ENCODE peak calls at places on chromosomes 6 and 20, in eight cellular contexts. V is HCT116, A is A549, E is HepG2, C is IMR-90, K is H1, I is GM12878, X is K562. H is an unnamed sample.
A peak's percentile ranks its signal among the peaks of the same experiment; 100 is the strongest.

GRCh38 chr6:43061861-43062260 is 2.4 kb downstream of the KLC4 start:
- DNase-seq in E (no peak), K (no peak), A (no peak), C (peak; percentile 44), I (no peak), V (no peak), X (no peak), H (no peak)

GRCh38 chr6:114439414-114439813 is 96.6 kb upstream of the HS3ST5 start:
- DNase-seq in I (no peak), K (no peak), C (no peak), V (no peak), A (no peak), E (no peak), X (no peak), H (no peak)

GRCh38 chr6:136860043-136860442 is 37.7 kb downstream of the PEX7 start:
- DNase-seq in X (no peak), V (no peak), C (no peak), K (no peak), A (no peak), I (no peak), E (no peak), H (no peak)

GRCh38 chr6:81886157-81886556 is 133.7 kb upstream of the TENT5A start:
- DNase-seq in C (no peak), A (no peak), E (no peak), K (no peak), I (no peak), X (no peak), V (no peak), H (no peak)

GRCh38 chr6:8492536-8493125 is 57.3 kb upstream of the SLC35B3 start:
- DNase-seq in E (no peak), C (no peak), X (no peak), I (no peak), K (no peak), A (no peak), V (no peak), H (no peak)

GRCh38 chr6:158611039-158611438 is 33.5 kb downstream of the DYNLT1 start:
- DNase-seq in A (no peak), V (no peak), E (no peak), X (no peak), K (no peak), C (no peak), I (no peak), H (no peak)

GRCh38 chr6:142631517-142632385 is 313.2 kb downstream of the HIVEP2 start:
- DNase-seq in E (peak; percentile 63), K (no peak), A (no peak), I (no peak), C (no peak), V (no peak), X (no peak), H (peak; percentile 29)

GRCh38 chr6:70889270-70889669 is 67.6 kb downstream of the B3GAT2 start:
- DNase-seq in V (no peak), A (no peak), K (no peak), C (no peak), X (no peak), E (no peak), I (no peak), H (no peak)

GRCh38 chr20:22728146-22728745 is 143.9 kb upstream of the FOXA2 start:
- DNase-seq in X (no peak), E (no peak), V (no peak), A (no peak), C (no peak), K (no peak), I (no peak), H (no peak)

GRCh38 chr6:4185419-4185818 is 50.0 kb upstream of the ECI2 start:
- DNase-seq in A (no peak), K (no peak), X (no peak), C (no peak), V (no peak), E (no peak), I (no peak), H (no peak)

GRCh38 chr6:151807513-151808330 is at the start of gene ESR1:
- DNase-seq in X (no peak), C (no peak), V (no peak), A (no peak), K (peak; percentile 29), E (no peak), I (no peak), H (peak; percentile 33)

GRCh38 chr6:56489559-56489958 is 153.1 kb downstream of the DST start:
- DNase-seq in A (no peak), C (no peak), K (no peak), V (no peak), E (no peak), X (no peak), I (no peak), H (no peak)

GRCh38 chr6:44067073-44067759 is 60.0 kb downstream of the MRPL14 start:
- DNase-seq in V (no peak), I (no peak), X (no peak), K (no peak), C (peak; percentile 63), A (no peak), E (no peak), H (no peak)

GRCh38 chr6:41462980-41463930 is 82.9 kb upstream of the FOXP4 start:
- DNase-seq in K (no peak), X (peak; percentile 89), V (peak; percentile 27), E (peak; percentile 77), A (peak; percentile 18), C (peak; percentile 77), I (no peak), H (peak; percentile 83)

GRCh38 chr6:125989631-125990030 is 3.3 kb downstream of the TRMT11 start:
- DNase-seq in I (no peak), X (no peak), V (no peak), C (peak; percentile 2), K (no peak), A (no peak), E (peak; percentile 74), H (no peak)

GRCh38 chr6:165227644-165228329 is 81.6 kb downstream of the C6orf118 start:
- DNase-seq in K (no peak), E (no peak), X (no peak), I (no peak), A (no peak), V (no peak), C (no peak), H (no peak)

DNA sequence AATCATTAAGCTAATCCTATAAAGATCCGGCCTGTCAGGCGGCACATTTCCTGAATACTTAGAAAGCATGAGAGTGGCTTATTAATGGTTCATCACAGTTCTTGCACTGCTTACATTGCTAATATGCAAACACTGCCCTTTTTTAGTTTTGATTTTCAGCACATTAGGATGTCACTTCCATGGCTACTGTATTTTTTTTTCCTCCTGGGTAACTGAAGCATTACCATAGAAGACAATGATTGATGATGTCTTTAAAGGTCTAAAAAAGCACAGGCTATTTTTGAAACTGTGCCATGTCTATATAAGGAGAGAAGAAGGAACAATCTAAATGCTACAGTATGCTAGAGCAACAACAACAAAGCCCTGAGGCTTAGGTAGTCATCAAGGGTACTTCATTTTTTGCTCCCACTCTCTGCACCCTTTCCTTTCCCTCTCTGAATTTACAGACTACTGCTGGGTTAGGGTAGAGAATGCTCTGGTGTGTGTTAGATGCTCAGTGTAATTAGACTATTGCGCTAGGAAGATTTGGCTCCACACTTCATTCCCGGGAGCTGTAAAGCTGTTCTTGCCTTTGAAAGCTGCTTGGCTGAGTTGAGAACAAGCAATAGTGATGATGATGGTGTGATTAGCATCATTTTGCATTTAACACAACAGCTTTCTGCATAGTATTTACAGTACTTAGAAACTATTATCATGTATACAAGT is 1262.4 kb upstream of the CITED2 start:
- DNase-seq in A (no peak), C (no peak), V (no peak), E (no peak), K (peak; percentile 9), X (no peak), I (peak; percentile 21), H (no peak)
- H3K4me3 ChIP-seq in A (no peak overlapping the region), C (no peak overlapping the region), V (no peak overlapping the region), E (no peak overlapping the region), K (no peak overlapping the region), X (no peak overlapping the region), I (no peak overlapping the region), H (no peak overlapping the region)

DNA sequence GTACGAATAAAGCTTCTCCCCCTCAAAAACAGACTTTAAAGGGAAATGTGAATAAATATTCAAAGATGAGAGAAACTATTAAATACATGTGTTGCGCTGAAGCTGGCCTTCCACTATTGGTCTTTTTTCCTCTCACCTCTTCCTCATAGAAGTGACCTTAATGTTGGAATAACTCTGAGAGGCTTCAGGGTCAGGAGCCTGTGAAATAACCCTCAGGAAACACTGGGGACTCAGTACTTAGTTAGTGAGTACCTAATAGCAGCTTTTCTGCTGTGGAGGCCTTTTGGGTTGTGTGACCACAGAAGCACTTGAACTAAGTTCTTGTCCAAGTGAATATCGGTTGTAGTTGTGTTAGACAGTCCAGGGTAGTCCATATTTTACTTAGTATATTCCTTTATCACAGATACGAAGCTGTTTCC is 799 bp upstream of the SHPRH start:
- DNase-seq in K (no peak), E (no peak), X (peak; percentile 22), V (no peak), A (no peak), C (no peak), I (no peak), H (no peak)
- TF ChIP-seq RAD21 in K (no peak), E (no peak), X (no peak), V (no peak), A (no peak), C (no peak), I (no peak), H (no peak)

GRCh38 chr6:3181105-3181504 is 23.8 kb upstream of the TUBB2A start:
- DNase-seq in V (no peak), X (no peak), E (no peak), C (no peak), A (no peak), K (no peak), I (no peak), H (no peak)

GRCh38 chr6:3175742-3176321 is 18.5 kb upstream of the TUBB2A start:
- DNase-seq in V (no peak), X (no peak), I (no peak), E (no peak), A (no peak), K (no peak), C (no peak), H (no peak)

DNA sequence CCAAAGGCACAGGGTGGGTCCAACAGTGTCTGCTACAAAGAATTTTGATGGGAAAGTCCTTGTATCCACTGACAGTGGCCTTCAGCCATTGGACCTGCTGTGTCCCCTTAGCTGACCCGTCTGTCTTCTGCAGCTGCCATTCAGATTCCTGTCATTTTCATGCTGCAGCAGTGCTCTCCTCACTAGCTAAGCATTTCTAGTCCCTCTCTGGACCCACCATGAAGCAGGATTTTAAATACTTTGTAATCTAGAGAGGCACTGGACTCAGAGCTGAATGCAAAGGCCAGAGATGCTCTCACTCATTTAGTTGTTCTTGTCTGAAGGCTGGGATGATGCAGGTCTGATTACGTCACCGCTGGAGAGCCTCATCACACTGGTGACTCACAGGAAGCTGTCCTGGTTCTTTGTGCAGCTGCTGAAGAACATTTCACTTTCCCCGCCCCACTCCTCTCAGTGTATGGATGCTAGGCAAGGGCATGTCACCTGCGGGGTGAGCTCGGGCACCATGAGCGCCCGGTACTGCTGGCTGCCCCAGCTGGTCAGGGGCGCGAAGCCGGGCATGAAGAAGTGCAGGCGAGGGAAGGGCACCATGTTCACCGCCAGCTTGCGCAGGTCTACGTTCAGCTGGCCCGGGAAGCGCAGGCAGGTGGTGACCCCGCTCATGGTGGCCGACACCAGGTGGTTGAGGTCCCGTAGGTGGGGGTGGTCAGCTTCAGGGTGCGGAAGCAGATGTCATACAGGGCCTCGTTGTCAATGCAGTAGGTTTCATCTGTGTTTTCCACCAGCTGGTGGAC is 19.4 kb upstream of the TUBB2A start:
- DNase-seq in X (peak; percentile 85), V (peak; percentile 56), K (no peak), E (peak; percentile 68), I (no peak), C (peak; percentile 98), A (peak; percentile 57), H (no peak)
- H3K4me3 ChIP-seq in X (no peak overlapping the region), V (no peak overlapping the region), K (no peak overlapping the region), E (no peak overlapping the region), I (no peak overlapping the region), C (no peak overlapping the region), A (no peak overlapping the region), H (no peak overlapping the region)

GRCh38 chr20:12252793-12253192 is 335.1 kb downstream of the BTBD3 start:
- DNase-seq in K (no peak), V (no peak), C (peak; percentile 0), E (no peak), I (no peak), A (no peak), X (no peak), H (no peak)
- TF ChIP-seq RAD21 in K (no peak), V (no peak), C (no peak), E (no peak), I (no peak), A (no peak), X (no peak), H (no peak)

H was measured in SK-N-SH.